ENCODE peak calls at places on chromosomes 7 and 10, in ten cellular contexts. V is Calu3, A is WTC11, E is gastrocnemius medialis, L is endothelial cell, M is lung, Z is HL-60, G is fibroblast of pulmonary artery, O is psoas muscle, N is fibroblast of mammary gland. Q is an unnamed sample.

GRCh38 chr10:129258570-129258969 is 208.5 kb upstream of the MGMT start:
- DNase-seq in Z (no peak), M (no peak), G (peak), L (no peak), N (no peak), E (no peak), O (no peak), V (no peak), A (no peak), Q (no peak)

GRCh38 chr7:105298439-105298894 is 90.3 kb downstream of the SRPK2 start:
- DNase-seq in L (no peak), V (no peak), N (no peak), G (no peak), E (no peak), M (no peak), Z (no peak), O (no peak), A (peak), Q (no peak)

GRCh38 chr10:93604145-93604544 is 3.1 kb upstream of the RBP4 start:
- DNase-seq in L (no peak), Z (no peak), A (no peak), G (no peak), O (no peak), E (no peak), V (no peak), N (no peak), M (no peak), Q (no peak)

GRCh38 chr10:4720463-4720862 is 105.5 kb upstream of the AKR1E2 start:
- DNase-seq in E (no peak), G (peak), M (no peak), Z (no peak), N (peak), V (no peak), O (no peak), L (no peak), A (no peak), Q (no peak)

GRCh38 chr10:693506-693905 is 4.0 kb upstream of the DIP2C start:
- DNase-seq in V (peak), M (no peak), Z (no peak), N (no peak), G (no peak), A (no peak), E (no peak), L (no peak), O (no peak), Q (no peak)

GRCh38 chr7:32515890-32516550 is 20.7 kb downstream of the AVL9 start:
- DNase-seq in E (no peak), N (no peak), G (peak), L (no peak), A (no peak), V (no peak), Z (no peak), O (no peak), M (no peak), Q (no peak)

GRCh38 chr10:19915816-19916215 is 99.6 kb downstream of the PLXDC2 start:
- DNase-seq in Z (no peak), N (no peak), A (no peak), L (no peak), E (no peak), O (no peak), G (no peak), M (no peak), V (no peak), Q (no peak)

GRCh38 chr10:107139237-107139636 is 25.3 kb downstream of the SORCS1 start:
- DNase-seq in Z (no peak), G (no peak), N (no peak), A (no peak), V (no peak), E (no peak), L (no peak), O (no peak), M (no peak), Q (no peak)

GRCh38 chr7:84455788-84456187 is 261.2 kb upstream of the SEMA3A start:
- DNase-seq in E (no peak), A (no peak), Z (no peak), M (no peak), G (peak), L (no peak), V (no peak), O (no peak), N (peak), Q (no peak)

GRCh38 chr10:48493083-48493871 is 111.6 kb downstream of the ARHGAP22 start:
- DNase-seq in A (no peak), M (no peak), Z (peak), E (peak), O (no peak), N (no peak), G (no peak), V (no peak), L (no peak), Q (no peak)

GRCh38 chr7:128783143-128783799 is 7.7 kb upstream of the OPN1SW start:
- DNase-seq in N (peak), E (no peak), V (no peak), Z (no peak), O (peak), A (peak), M (no peak), G (peak), L (peak), Q (peak)

GRCh38 chr7:6385110-6385792 is 62.5 kb downstream of the DAGLB start:
- DNase-seq in Z (no peak), E (no peak), V (peak), O (no peak), L (no peak), A (no peak), G (peak), M (no peak), N (peak), Q (no peak)

GRCh38 chr10:84205049-84205852 is 10.9 kb downstream of the CDHR1 start:
- DNase-seq in L (peak), V (peak), O (no peak), A (peak), M (peak), E (no peak), G (peak), N (peak), Z (peak), Q (peak)

GRCh38 chr10:127148066-127148932 is 48.1 kb downstream of the INSYN2A start:
- DNase-seq in M (no peak), V (peak), E (no peak), O (no peak), N (peak), L (no peak), A (no peak), Z (no peak), G (peak), Q (no peak)

GRCh38 chr10:70558871-70559810 is 43.4 kb downstream of the PRF1 start:
- DNase-seq in O (peak), L (peak), M (peak), V (peak), N (peak), A (peak), G (peak), E (no peak), Z (peak), Q (peak)

GRCh38 chr7:38292442-38292841 is 19.0 kb upstream of the TARP start:
- DNase-seq in G (no peak), E (no peak), Z (no peak), A (no peak), V (no peak), L (no peak), N (no peak), M (no peak), O (no peak), Q (no peak)

GRCh38 chr7:38291650-38292049 is 18.2 kb upstream of the TARP start:
- DNase-seq in V (no peak), Z (no peak), A (no peak), L (no peak), G (no peak), E (no peak), O (no peak), M (no peak), N (no peak), Q (no peak)

GRCh38 chr7:38294926-38295325 is 21.5 kb upstream of the TARP start:
- DNase-seq in V (no peak), N (no peak), L (no peak), Z (no peak), G (no peak), M (no peak), O (no peak), E (no peak), A (no peak), Q (no peak)

GRCh38 chr7:38296059-38296857 is 22.8 kb upstream of the TARP start:
- DNase-seq in M (no peak), V (no peak), N (no peak), L (no peak), O (no peak), E (no peak), Z (no peak), G (no peak), A (no peak), Q (no peak)

DNA sequence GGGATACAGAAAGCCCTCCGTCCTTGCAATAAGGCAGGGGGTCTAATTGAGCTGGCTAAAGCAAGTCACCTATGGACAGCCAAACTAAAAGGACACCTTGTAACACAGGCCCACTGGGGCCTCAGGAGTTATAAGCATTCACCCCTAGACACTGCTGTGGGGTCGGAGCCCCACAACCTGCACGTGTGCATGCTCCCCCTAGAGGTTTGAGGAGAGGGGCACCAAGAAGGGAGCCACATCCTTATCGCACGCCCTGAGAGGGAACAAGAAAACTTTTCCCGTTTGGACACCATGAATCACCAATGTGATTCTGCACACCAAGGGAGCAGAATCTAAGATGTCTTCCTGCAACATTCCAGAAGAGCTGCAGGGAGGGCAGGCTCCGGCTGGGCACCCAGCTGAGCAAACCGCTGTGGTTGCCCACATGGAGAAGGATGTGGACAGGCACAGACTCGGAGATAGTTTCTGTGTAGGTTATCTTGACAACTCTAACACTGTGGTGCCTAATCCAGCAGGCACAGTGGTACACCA is 17.7 kb upstream of the TARP start:
- DNase-seq in A (peak), M (no peak), N (no peak), L (no peak), V (no peak), E (no peak), Z (no peak), O (no peak), G (no peak), Q (no peak)
- TF ChIP-seq CTCF in A (peak), M (no peak), N (no peak), L (no peak), V (no peak), E (no peak), Z (peak), O (no peak), G (no peak), Q (no peak)

GRCh38 chr7:108809356-108809755 is 239.7 kb downstream of the DNAJB9 start:
- DNase-seq in Z (no peak), O (no peak), V (no peak), L (no peak), A (no peak), M (no peak), N (no peak), E (no peak), G (no peak), Q (no peak)

GRCh38 chr7:108802639-108803038 is 233.0 kb downstream of the DNAJB9 start:
- DNase-seq in M (no peak), E (no peak), N (no peak), L (no peak), Z (no peak), O (no peak), V (no peak), A (no peak), G (no peak), Q (no peak)

GRCh38 chr7:108808556-108808955 is 238.9 kb downstream of the DNAJB9 start:
- DNase-seq in N (no peak), G (no peak), L (no peak), E (no peak), O (no peak), A (no peak), V (no peak), M (no peak), Z (no peak), Q (no peak)

GRCh38 chr7:108805808-108806397 is 236.2 kb downstream of the DNAJB9 start:
- DNase-seq in G (peak), A (peak), N (peak), E (no peak), O (no peak), V (peak), Z (peak), L (peak), M (no peak), Q (no peak)
- TF ChIP-seq CTCF in G (peak), A (no peak), N (peak), E (no peak), O (peak), V (no peak), Z (peak), L (peak), M (no peak), Q (peak)

DNA sequence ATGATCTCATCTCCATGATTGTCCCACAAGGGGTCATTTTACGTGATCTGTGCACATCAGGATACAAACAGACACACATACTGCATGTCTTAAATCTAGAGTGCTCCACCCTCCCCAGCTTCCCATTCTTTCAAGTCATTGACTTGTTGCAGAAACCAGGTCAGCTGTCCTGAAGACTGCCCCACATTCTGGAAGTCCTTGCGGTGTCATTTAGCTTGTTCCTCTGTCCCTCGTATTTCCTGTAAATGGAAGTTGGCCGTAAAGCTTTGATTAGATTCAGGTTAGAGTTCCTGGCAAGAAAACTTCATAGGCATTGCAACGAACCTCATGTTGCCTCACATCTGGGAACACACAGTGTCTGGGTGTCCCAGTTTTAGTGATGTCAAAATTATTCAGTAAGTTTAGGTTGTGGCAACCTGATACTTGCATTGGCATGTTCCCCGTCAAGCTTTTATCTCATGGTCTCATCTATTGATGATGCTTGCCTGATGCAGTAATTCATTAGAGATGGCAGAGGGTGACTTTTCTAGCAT is 417.4 kb upstream of the GALNT17 start:
- DNase-seq in G (no peak), L (no peak), A (no peak), M (no peak), N (no peak), E (no peak), O (no peak), V (no peak), Z (no peak), Q (no peak)
- TF ChIP-seq CTCF in G (no peak), L (no peak), A (no peak), M (no peak), N (no peak), E (no peak), O (no peak), V (no peak), Z (no peak), Q (no peak)

GRCh38 chr7:45578467-45578866 is 4.3 kb downstream of the ADCY1 start:
- DNase-seq in O (no peak), E (no peak), M (no peak), Z (no peak), L (no peak), N (no peak), A (no peak), V (no peak), G (no peak), Q (no peak)
- TF ChIP-seq CTCF in O (no peak), E (no peak), M (no peak), Z (no peak), L (no peak), N (no peak), A (no peak), V (no peak), G (no peak), Q (no peak)

GRCh38 chr10:73653701-73654100 is 2.1 kb downstream of the SYNPO2L start:
- DNase-seq in A (no peak), L (no peak), Z (no peak), O (peak), M (no peak), E (peak), N (peak), V (no peak), G (peak), Q (no peak)
- TF ChIP-seq CTCF in A (no peak), L (no peak), Z (peak), O (peak), M (no peak), E (peak), N (peak), V (no peak), G (peak), Q (no peak)

DNA sequence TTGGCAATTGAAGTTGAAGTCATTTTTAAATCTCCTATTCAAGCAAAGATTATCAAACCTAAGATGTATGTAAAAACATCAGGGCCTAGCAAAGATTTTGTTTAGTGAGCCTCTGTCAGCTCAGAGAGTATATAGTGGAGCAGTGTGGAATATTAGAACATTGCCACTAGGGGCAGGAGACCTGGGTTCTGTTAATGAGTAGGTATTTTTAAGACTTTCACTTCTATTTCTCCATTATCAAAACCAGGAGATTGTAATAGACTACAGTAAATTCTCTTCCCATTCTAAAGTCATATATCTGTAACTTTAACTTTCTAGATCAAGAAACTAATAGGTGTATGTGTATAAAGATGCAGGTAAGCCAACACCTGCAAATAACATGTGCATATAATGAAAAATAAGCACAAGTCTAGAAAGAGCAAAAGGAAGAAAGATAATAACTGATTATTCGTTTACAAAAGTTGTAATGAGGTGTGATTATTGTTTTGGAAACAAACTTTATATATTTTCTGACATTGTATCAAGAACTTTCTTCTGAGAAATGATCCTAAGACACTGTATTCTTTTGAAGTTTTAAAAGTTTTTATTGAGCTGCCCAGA is 64.4 kb downstream of the KCND2 start:
- DNase-seq in L (peak), A (no peak), V (peak), Z (no peak), N (peak), O (no peak), E (no peak), M (no peak), G (peak), Q (no peak)
- TF ChIP-seq CTCF in L (peak), A (peak), V (peak), Z (peak), N (peak), O (no peak), E (no peak), M (no peak), G (peak), Q (peak)

DNA sequence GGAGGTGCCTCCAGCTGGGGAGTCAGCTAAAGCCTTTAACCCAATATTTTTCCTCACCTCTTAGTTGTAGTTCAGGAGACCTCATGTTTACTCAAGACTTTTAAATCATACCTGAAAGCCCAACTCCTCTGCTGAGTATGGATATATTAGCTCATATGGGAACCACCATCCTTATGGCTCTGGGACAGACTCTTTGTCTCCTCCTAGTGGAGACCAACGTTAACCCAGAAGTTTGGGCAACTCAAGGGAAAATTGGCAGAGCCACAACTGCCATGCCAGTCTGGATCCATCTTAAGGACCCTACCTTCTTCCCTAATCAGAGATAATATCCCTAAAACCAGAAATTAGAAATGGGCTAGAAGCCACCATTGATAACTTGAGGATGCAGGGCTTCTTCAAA is 80.8 kb downstream of the TMEM106B start:
- DNase-seq in M (no peak), A (no peak), E (no peak), G (peak), L (no peak), Z (no peak), O (no peak), N (peak), V (no peak), Q (no peak)
- TF ChIP-seq CTCF in M (no peak), A (no peak), E (no peak), G (peak), L (no peak), Z (no peak), O (no peak), N (peak), V (peak), Q (no peak)

GRCh38 chr7:3141326-3141725 is 97.7 kb upstream of the CARD11 start:
- DNase-seq in L (no peak), M (no peak), A (no peak), Z (no peak), V (no peak), E (no peak), O (no peak), N (no peak), G (no peak), Q (no peak)

GRCh38 chr7:3138206-3138605 is 94.5 kb upstream of the CARD11 start:
- DNase-seq in E (no peak), O (no peak), Z (no peak), A (no peak), L (no peak), M (no peak), N (no peak), V (no peak), G (no peak), Q (no peak)

GRCh38 chr7:3140834-3141233 is 97.2 kb upstream of the CARD11 start:
- DNase-seq in E (no peak), M (no peak), N (no peak), A (no peak), Z (no peak), V (no peak), G (no peak), L (no peak), O (no peak), Q (no peak)

GRCh38 chr7:3134715-3135114 is 91.0 kb upstream of the CARD11 start:
- DNase-seq in M (no peak), V (no peak), E (no peak), G (no peak), L (no peak), N (peak), O (no peak), A (no peak), Z (no peak), Q (no peak)

GRCh38 chr7:3138992-3139391 is 95.3 kb upstream of the CARD11 start:
- DNase-seq in O (no peak), G (no peak), V (no peak), Z (peak), N (peak), M (no peak), E (no peak), L (no peak), A (no peak), Q (no peak)
- TF ChIP-seq CTCF in O (no peak), G (no peak), V (no peak), Z (no peak), N (no peak), M (no peak), E (no peak), L (no peak), A (no peak), Q (no peak)

DNA sequence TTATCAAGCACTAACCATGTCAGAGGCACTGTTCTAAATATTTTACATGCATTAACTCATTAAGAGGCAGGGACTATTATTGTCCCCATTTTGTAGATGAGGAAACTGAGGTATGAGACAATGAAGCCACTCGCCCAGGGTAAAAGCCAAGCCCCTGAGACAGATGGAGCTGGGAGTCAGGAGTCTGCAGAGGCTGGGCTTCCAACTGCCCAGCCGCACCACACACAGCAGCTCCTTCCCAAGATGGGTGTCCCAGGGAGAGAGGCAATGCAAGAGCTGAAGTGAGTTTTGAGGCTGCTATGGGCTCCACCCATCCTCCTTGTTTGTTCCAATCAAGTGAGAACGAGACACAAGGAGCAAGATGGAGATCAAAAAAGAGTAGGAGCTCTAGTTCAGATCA is 244.2 kb downstream of the KCNMA1 start:
- DNase-seq in Z (no peak), O (no peak), N (no peak), E (no peak), A (no peak), V (no peak), G (no peak), L (no peak), M (no peak), Q (no peak)
- TF ChIP-seq CTCF in Z (no peak), O (no peak), N (no peak), E (no peak), A (no peak), V (no peak), G (no peak), L (no peak), M (no peak), Q (no peak)

Q was measured in nephron progenitor cell.